ENCODE peak calls at places on chromosomes 6 and 20, in four cellular contexts. J is K562, P is SK-N-SH, C is HepG2. F is an unnamed sample.

GRCh38 chr6:13666194-13667105 is 45.2 kb downstream of the RANBP9 start:
- DNase-seq in J (no peak), P (no peak), C (no peak), F (no peak)

GRCh38 chr20:58889334-58890072 is 37.0 kb downstream of the GNAS start:
- DNase-seq in P (no peak), C (no peak), J (no peak), F (no peak)

GRCh38 chr20:4684837-4685413 is 36.8 kb upstream of the PRND start:
- DNase-seq in J (no peak), P (no peak), C (peak; percentile 63), F (no peak)

GRCh38 chr20:3248167-3248992 is 9.4 kb upstream of the SLC4A11 start:
- DNase-seq in C (no peak), J (peak; percentile 35), P (no peak), F (peak; percentile 72)

GRCh38 chr20:49595811-49596545 is 28.0 kb upstream of the PTGIS start:
- DNase-seq in J (no peak), P (no peak), C (no peak), F (no peak)

GRCh38 chr6:121430514-121431460 is 4.7 kb upstream of the GJA1 start:
- DNase-seq in P (peak; percentile 50), J (no peak), C (peak; percentile 62), F (no peak)

GRCh38 chr6:1763411-1763810 is 153.7 kb downstream of the FOXC1 start:
- DNase-seq in J (no peak), C (no peak), P (no peak), F (no peak)

GRCh38 chr20:42987376-42988114 is 202.2 kb downstream of the PTPRT start:
- DNase-seq in P (no peak), C (no peak), J (no peak), F (no peak)

GRCh38 chr20:4925842-4926530 is 75.3 kb downstream of the SLC23A2 start:
- DNase-seq in P (no peak), C (no peak), J (no peak), F (no peak)

GRCh38 chr6:110295451-110296145 is 62.6 kb downstream of the METTL24 start:
- DNase-seq in J (no peak), P (no peak), C (no peak), F (no peak)

GRCh38 chr6:169719117-169719516 is 5.2 kb downstream of the PHF10 start:
- DNase-seq in P (no peak), J (no peak), C (no peak), F (no peak)

DNA sequence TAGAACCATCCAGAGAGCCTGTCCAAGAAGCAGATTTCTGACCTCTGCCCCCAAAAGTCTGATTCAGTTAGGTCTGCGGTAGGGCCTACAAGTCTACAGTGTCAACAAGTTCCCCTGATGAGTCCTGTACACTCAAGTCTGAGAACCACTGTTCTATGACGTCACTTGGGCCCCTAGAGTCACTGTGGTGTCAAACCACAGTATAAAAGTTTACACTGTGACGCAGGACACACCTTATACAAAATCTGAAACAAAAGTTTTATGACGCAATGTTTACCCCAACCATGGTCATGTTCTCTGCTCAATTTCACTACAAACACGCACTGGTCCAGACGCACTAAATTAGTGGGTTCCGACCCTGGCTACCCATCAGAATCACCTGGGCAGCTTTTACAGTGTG is 17.9 kb downstream of the SLA2 start:
- DNase-seq in J (no peak), P (no peak), C (peak; percentile 60), F (no peak)
- TF ChIP-seq FOXJ3 in J (no peak), P (no peak), C (no peak), F (no peak)

GRCh38 chr6:40419377-40419776 is 167.8 kb downstream of the LRFN2 start:
- DNase-seq in C (no peak), J (no peak), P (no peak), F (no peak)
- TF ChIP-seq USF2 in C (no peak), J (no peak), P (no peak), F (no peak)

GRCh38 chr6:144066745-144067484 is 28.5 kb downstream of the SF3B5 start:
- DNase-seq in C (no peak), J (no peak), P (no peak), F (no peak)
- TF ChIP-seq FOXJ3 in C (no peak), J (no peak), P (no peak), F (no peak)

DNA sequence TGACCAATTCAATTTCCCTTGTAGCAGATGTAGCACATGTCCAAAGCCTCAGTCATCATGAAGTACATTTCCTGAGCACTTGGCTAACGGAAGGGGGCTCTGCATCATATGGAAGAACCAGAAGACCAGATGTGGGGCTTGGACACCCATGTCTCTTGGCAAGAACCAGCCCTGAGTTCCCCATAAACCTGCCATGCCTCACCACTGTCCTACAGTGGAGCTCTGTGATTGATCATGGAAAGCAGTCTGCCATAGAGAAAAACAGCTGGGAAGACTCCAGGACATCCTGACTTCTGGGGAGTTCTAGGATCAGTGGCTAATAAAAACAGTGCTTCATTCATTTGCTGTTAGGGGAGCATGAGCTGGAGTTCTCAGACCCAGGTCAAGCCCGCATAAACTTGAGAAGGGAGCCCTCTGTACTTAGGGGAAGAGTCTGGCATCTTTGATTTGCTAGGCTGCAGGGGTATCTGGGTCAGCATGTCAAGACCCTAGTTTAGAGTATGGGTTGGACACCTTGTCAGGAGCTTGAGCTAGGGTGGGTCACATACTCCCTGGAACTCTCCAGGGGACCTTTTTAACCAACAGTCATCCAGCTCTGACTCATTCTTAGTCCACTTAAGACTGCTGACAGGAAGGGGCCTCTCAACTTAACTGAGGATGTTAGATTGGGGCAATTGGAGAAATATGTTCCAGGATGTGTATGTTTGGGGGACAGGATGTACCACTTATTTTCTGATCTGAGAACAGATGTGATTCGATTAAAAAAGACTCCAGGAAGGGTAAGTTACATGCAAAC is 26.3 kb upstream of the TRAM2 start:
- DNase-seq in J (no peak), C (no peak), P (no peak), F (no peak)
- TF ChIP-seq USF2 in J (no peak), C (no peak), P (no peak), F (no peak)

GRCh38 chr6:36384095-36384494 is 3.4 kb downstream of the ETV7 start:
- DNase-seq in J (no peak), P (no peak), C (no peak), F (no peak)
- TF ChIP-seq FOXJ3 in J (no peak), P (no peak), C (no peak), F (no peak)

GRCh38 chr20:32390999-32391398 is 32.9 kb downstream of the ASXL1 start:
- DNase-seq in P (no peak), C (no peak), J (no peak), F (no peak)

GRCh38 chr20:32385541-32385940 is 27.4 kb downstream of the ASXL1 start:
- DNase-seq in J (no peak), P (peak; percentile 61), C (no peak), F (no peak)

GRCh38 chr20:32382102-32382950 is 24.2 kb downstream of the ASXL1 start:
- DNase-seq in J (no peak), P (no peak), C (no peak), F (no peak)

GRCh38 chr20:32386091-32386490 is 28.0 kb downstream of the ASXL1 start:
- DNase-seq in C (no peak), J (no peak), P (no peak), F (no peak)

GRCh38 chr20:32387262-32387661 is 29.1 kb downstream of the ASXL1 start:
- DNase-seq in P (no peak), C (no peak), J (no peak), F (no peak)
- TF ChIP-seq USF2 in P (no peak), C (no peak), J (no peak), F (no peak)

GRCh38 chr6:146962332-146962731 is 241.9 kb upstream of the STXBP5 start:
- DNase-seq in J (no peak), P (no peak), C (no peak), F (no peak)
- TF ChIP-seq FOXJ3 in J (no peak), P (no peak), C (no peak), F (no peak)

F was measured in WTC11.